ENCODE peak calls at places on chromosomes 4 and X, in four cellular contexts. G is CD8-positive, alpha-beta T cell; N is K562; E is OCI-LY7. X is an unnamed sample. For H3K4me1, the result is how much of the 10 kb centered on the place peaks cover.

GRCh38 chr4:126973201-126973600 is 659.6 kb upstream of the INTU start:
- DNase-seq in G (no peak), E (no peak), N (no peak), X (no peak)

GRCh38 chr4:166896254-166896653 is 338.0 kb downstream of the SPOCK3 start:
- DNase-seq in E (no peak), G (no peak), N (no peak), X (no peak)

GRCh38 chr4:112664611-112665010 is 27.7 kb downstream of the LARP7 start:
- DNase-seq in N (no peak), G (no peak), E (no peak), X (no peak)

GRCh38 chrX:146887020-146887419 is 72.5 kb upstream of the CXorf51A start:
- DNase-seq in E (no peak), N (no peak), G (no peak), X (no peak)

GRCh38 chrX:123993326-123993725 is 31.8 kb downstream of the STAG2 start:
- DNase-seq in E (no peak), N (no peak), G (no peak), X (no peak)

GRCh38 chrX:39577206-39577605 is 520.6 kb downstream of the BCOR start:
- DNase-seq in N (no peak), G (no peak), E (no peak), X (no peak)

GRCh38 chr4:45693746-45694145 is 430.1 kb downstream of the GABRG1 start:
- DNase-seq in N (no peak), E (no peak), G (no peak), X (no peak)

GRCh38 chrX:148193759-148194158 is 212.6 kb downstream of the FMR1NB start:
- DNase-seq in N (no peak), E (no peak), G (no peak), X (no peak)

GRCh38 chr4:156970501-156971167 is 965 bp downstream of the PDGFC start:
- DNase-seq in G (no peak), E (no peak), N (no peak), X (no peak)

GRCh38 chr4:57154926-57155325 is 44.7 kb upstream of the IGFBP7 start:
- DNase-seq in N (no peak), G (no peak), E (no peak), X (no peak)

GRCh38 chrX:153897899-153898298 is 6.6 kb upstream of the AVPR2 start:
- DNase-seq in E (no peak), G (no peak), N (peak), X (no peak)

GRCh38 chr4:97645437-97645836 is 497.8 kb downstream of the STPG2 start:
- DNase-seq in N (no peak), G (no peak), E (no peak), X (no peak)

GRCh38 chr4:185335579-185335978 is 60.1 kb downstream of the LRP2BP start:
- DNase-seq in E (no peak), N (no peak), G (no peak), X (no peak)

GRCh38 chrX:39595977-39596376 is 501.8 kb downstream of the BCOR start:
- DNase-seq in E (no peak), G (no peak), N (no peak), X (no peak)

GRCh38 chr4:106450249-106450648 is 81.7 kb upstream of the GIMD1 start:
- DNase-seq in G (no peak), E (no peak), N (no peak), X (no peak)

GRCh38 chrX:76520273-76521054 is 93.0 kb downstream of the MAGEE1 start:
- DNase-seq in E (no peak), G (no peak), N (no peak), X (no peak)

GRCh38 chr4:22514431-22514830 is 1.4 kb downstream of the ADGRA3 start:
- DNase-seq in E (no peak), N (no peak), G (no peak), X (no peak)

GRCh38 chr4:104020641-104021040 is 300.9 kb upstream of the TACR3 start:
- DNase-seq in E (no peak), G (no peak), N (no peak), X (no peak)

GRCh38 chrX:70494441-70494840 is 49.8 kb downstream of the DLG3 start:
- DNase-seq in E (no peak), N (no peak), G (no peak), X (no peak)

GRCh38 chr4:92953462-92953861 is 649.7 kb downstream of the GRID2 start:
- DNase-seq in G (no peak), N (no peak), E (no peak), X (no peak)

GRCh38 chr4:37434469-37434868 is 189.9 kb downstream of the NWD2 start:
- DNase-seq in N (no peak), G (no peak), E (no peak), X (no peak)

GRCh38 chr4:62210521-62210920 is 1010.4 kb downstream of the ADGRL3 start:
- DNase-seq in N (no peak), G (no peak), E (no peak), X (no peak)

GRCh38 chr4:87087015-87087920 is 133.2 kb downstream of the KLHL8 start:
- DNase-seq in N (no peak), E (no peak), G (no peak), X (no peak)

GRCh38 chr4:53962516-53963225 is 101.7 kb downstream of the CHIC2 start:
- DNase-seq in G (no peak), N (no peak), E (no peak), X (no peak)

GRCh38 chrX:40105016-40105790 is 7.4 kb upstream of the BCOR start:
- DNase-seq in N (no peak), G (no peak), E (peak), X (peak)

GRCh38 chr4:95560791-95561190 is 12.0 kb upstream of the UNC5C start:
- DNase-seq in E (no peak), G (no peak), N (no peak), X (no peak)

GRCh38 chr4:57110635-57111546 is 706 bp upstream of the IGFBP7 start:
- DNase-seq in N (peak), G (peak), E (no peak), X (no peak)

GRCh38 chrX:38379088-38379487 is 26.7 kb downstream of the OTC start:
- DNase-seq in G (no peak), N (no peak), E (no peak), X (no peak)

GRCh38 chr4:182492456-182492855 is 249.3 kb downstream of the TENM3 start:
- DNase-seq in N (no peak), E (no peak), G (no peak), X (no peak)

DNA sequence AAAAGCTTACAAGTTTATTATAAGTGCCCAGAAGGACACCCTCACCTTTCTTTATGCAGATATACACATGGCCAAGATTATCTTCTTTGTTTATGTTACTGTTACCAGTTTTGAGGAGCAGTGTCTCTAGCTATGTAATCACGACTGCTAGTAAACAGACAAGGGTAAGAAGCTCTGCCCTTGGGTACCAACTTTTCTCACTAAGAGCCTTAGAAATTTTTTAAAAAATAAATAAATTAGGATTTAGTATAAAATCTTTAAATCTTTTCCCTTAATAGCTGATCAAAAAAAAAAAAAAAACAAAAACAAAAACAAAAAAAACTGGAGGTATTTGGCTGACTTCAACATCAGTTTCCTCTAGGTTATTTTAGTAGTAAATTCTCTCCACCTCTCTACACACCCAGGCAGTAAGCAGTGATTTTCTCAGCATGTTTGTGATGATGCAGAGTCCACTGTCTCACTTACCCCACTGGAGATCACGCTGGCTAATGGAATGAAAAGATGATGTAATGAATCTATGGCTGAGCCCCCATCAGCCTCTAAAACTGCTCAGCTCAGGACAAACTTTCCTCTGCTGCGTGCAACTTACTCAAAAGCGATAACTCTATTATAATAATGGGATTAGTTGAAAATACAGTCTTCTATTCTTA is 125.9 kb downstream of the FRYL start:
- DNase-seq in G (no peak), E (no peak), N (no peak), X (no peak)
- H3K4me3 ChIP-seq in G (no peak), E (no peak), N (no peak), X (no peak)

GRCh38 chr4:39042365-39042764 is 10.2 kb upstream of the TMEM156 start:
- DNase-seq in E (no peak), N (no peak), G (no peak), X (no peak)

GRCh38 chr4:39044947-39045734 is 12.9 kb upstream of the TMEM156 start:
- DNase-seq in N (peak), G (peak), E (peak), X (peak)

GRCh38 chr4:39043058-39043696 is 11.0 kb upstream of the TMEM156 start:
- DNase-seq in E (no peak), G (no peak), N (no peak), X (no peak)

GRCh38 chr4:39044364-39044946 is 12.2 kb upstream of the TMEM156 start:
- DNase-seq in G (peak), N (peak), E (peak), X (peak)

DNA sequence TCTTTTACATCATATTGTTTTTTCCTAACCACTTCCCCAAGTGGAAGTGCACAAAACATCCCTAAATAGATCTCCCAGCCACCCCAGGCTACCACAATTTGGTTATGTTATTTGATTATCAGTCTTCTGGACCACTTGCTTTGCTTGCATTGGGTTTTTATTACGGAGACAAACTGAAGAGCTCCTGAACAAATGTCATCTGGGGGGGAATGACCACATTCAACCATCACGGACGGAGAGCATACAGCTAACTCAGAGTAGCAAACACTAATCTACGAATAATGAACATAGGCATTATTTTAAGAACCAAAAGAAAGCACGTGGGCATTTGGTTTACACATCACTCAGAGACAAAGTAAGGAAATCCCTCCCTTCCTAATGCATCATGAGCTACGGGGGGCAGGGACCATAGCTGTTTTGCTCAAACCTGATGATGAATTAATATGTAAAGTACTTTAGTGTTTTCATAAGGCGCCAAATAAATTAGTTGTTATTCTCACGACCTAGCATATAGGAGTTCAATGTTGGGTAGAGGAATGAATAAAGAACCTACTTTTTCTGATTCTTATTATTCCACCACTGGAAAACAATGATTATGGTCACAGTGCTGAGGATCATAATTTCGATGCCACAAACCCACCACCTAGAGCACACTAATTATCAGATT is 11.6 kb upstream of the TMEM156 start:
- DNase-seq in G (no peak), E (peak), N (no peak), X (no peak)
- H3K4me1 ChIP-seq in G (under half), E (half or more), N (under half), X (under half)

DNA sequence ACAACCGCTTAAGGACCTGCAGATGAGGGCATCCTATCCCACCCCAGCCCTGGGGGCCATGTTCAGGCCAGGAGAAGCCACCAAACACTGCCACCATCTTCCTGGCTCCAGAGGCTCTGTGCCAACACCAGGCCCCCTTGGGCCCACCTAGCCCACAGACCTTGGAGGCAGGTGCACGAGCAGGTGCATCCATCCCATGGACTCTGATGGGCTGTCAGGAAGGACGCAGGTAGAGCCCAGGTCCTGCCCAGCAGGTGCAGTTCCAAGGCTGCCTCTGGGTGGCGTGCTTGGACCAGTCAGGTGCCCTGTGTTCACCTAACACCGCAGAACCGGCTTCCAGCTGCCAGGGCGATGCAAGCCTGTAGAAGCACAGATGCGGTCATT is 22.8 kb upstream of the PDE6B start:
- DNase-seq in N (peak), G (peak), E (peak), X (peak)
- H3K4me3 ChIP-seq in N (no peak), G (no peak), E (no peak), X (no peak)

DNA sequence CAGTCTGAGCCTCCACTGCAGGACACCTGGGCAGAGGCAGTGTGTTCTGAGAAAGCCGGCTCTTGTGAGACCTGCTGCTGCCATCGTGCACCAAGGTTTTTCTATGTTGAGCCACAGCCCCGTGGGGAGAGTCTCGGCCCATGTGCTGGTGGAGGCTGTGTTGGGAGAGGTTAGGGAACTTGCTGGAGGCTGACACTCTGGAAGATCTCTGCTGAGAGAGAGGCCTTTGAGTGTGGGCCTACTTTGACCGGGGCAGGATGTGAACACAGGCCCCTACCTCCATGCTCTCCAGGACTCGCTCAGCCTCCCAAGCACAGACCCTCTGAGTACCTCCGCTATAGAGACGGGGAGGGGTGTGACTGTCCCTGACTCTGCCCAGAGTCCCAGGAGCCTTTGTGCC is 1.3 kb upstream of the S100P start:
- DNase-seq in G (no peak), N (no peak), E (no peak), X (no peak)
- H3K4me1 ChIP-seq in G (half or more), N (half or more), E (under half), X (half or more)

DNA sequence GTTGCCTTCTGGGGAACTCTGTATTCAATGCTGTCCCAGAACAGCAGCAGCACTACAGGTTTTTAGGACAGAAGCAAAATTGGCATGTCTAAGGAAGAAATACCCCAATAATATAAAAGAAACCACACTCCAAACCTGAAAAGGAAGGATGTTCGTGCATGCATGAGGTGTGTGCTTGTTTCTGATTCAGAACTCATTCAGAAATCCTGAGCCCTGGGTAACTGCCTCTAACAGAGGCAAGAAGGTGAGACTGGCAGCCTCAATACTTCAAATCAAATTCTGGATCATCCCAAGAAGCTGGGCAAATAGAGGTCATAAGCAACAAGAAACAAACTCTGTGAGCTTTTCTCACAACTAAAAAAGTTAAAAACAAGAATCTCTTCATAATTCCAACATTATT is 2.7 kb downstream of the CXCL1 start:
- DNase-seq in G (no peak), N (no peak), E (no peak), X (no peak)
- H3K4me3 ChIP-seq in G (no peak), N (no peak), E (no peak), X (no peak)

GRCh38 chrX:2318371-2318770 is 182.4 kb downstream of the DHRSX start:
- DNase-seq in G (no peak), N (peak), E (no peak), X (no peak)
- H3K4me1 ChIP-seq in G (under half), N (under half), E (under half), X (under half)

GRCh38 chrX:103373581-103373980 is 2.8 kb upstream of the BEX3 start:
- DNase-seq in E (no peak), G (no peak), N (no peak), X (no peak)

GRCh38 chrX:103376118-103376978 is at the start of gene BEX3:
- DNase-seq in E (no peak), G (no peak), N (no peak), X (peak)

GRCh38 chrX:103372886-103373285 is 3.5 kb upstream of the BEX3 start:
- DNase-seq in E (no peak), G (no peak), N (no peak), X (no peak)

GRCh38 chrX:103378990-103379389 is 2.7 kb downstream of the BEX3 start:
- DNase-seq in E (no peak), N (no peak), G (no peak), X (no peak)

GRCh38 chrX:103376979-103377324 is 614 bp downstream of the BEX3 start:
- DNase-seq in N (no peak), G (no peak), E (no peak), X (no peak)
- H3K4me3 ChIP-seq in N (no peak), G (peak), E (no peak), X (no peak)